ENCODE peak calls at places on chromosomes 11 and 22, in four cellular contexts. E is tibial nerve, U is adrenal gland, J is K562. G is an unnamed sample.

GRCh38 chr22:32771761-32772160 is 29.7 kb upstream of the TIMP3 start:
- DNase-seq in J (no peak), U (no peak), E (no peak), G (no peak)

GRCh38 chr11:36627006-36627405 is 29.0 kb upstream of the RAG2 start:
- DNase-seq in E (no peak), U (no peak), J (no peak), G (no peak)

GRCh38 chr11:30197869-30198268 is 32.9 kb upstream of the FSHB start:
- DNase-seq in E (no peak), U (no peak), J (no peak), G (peak; percentile 19)

GRCh38 chr11:13717331-13717730 is 48.9 kb downstream of the FAR1 start:
- DNase-seq in E (no peak), J (no peak), U (no peak), G (peak; percentile 17)

GRCh38 chr11:75347781-75348613 is 3.5 kb downstream of the ARRB1 start:
- DNase-seq in E (no peak), U (no peak), J (peak; percentile 26), G (peak; percentile 28)

GRCh38 chr22:31288496-31289235 is 3.6 kb downstream of the PIK3IP1 start:
- DNase-seq in U (peak; percentile 82), E (no peak), J (no peak), G (no peak)

GRCh38 chr11:12212181-12212820 is 101.9 kb downstream of the MICAL2 start:
- DNase-seq in J (no peak), E (no peak), U (no peak), G (no peak)

GRCh38 chr11:107564877-107565218 is 687 bp downstream of the ALKBH8 start:
- DNase-seq in J (no peak), E (no peak), U (no peak), G (no peak)

GRCh38 chr11:68206211-68206610 is 6.9 kb downstream of the KMT5B start:
- DNase-seq in J (peak; percentile 31), E (no peak), U (no peak), G (peak; percentile 75)

GRCh38 chr11:68996376-68997123 is 15.8 kb upstream of the MRGPRD start:
- DNase-seq in U (peak; percentile 36), J (no peak), E (no peak), G (no peak)

GRCh38 chr11:128458316-128458715 is 129.0 kb downstream of the ETS1 start:
- DNase-seq in U (no peak), E (no peak), J (no peak), G (no peak)

GRCh38 chr11:1389103-1389931 is 417 bp upstream of the BRSK2 start:
- DNase-seq in E (peak; percentile 96), J (peak; percentile 94), U (peak; percentile 99), G (peak; percentile 77)

GRCh38 chr22:35631597-35631996 is 14.5 kb upstream of the MB start:
- DNase-seq in E (no peak), U (peak; percentile 83), J (peak; percentile 54), G (peak; percentile 61)

GRCh38 chr11:57792060-57792541 is 30.5 kb downstream of the CTNND1 start:
- DNase-seq in E (peak; percentile 61), U (peak; percentile 83), J (no peak), G (peak; percentile 41)

GRCh38 chr11:6693342-6694228 is 10.4 kb upstream of the MRPL17 start:
- DNase-seq in J (no peak), E (no peak), U (peak; percentile 72), G (peak; percentile 48)

GRCh38 chr11:44627911-44628729 is 62.7 kb downstream of the CD82 start:
- DNase-seq in U (peak; percentile 96), E (peak; percentile 59), J (no peak), G (no peak)

GRCh38 chr11:61971177-61972111 is 4.0 kb upstream of the FTH1 start:
- DNase-seq in J (peak; percentile 92), E (peak; percentile 97), U (peak; percentile 99), G (peak; percentile 99)
- TF ChIP-seq POLR2A in J (peak; percentile 77), E (peak; percentile 68), U (peak; percentile 82), G (peak; percentile 87)

GRCh38 chr11:118883368-118884071 is at the start of gene CXCR5:
- DNase-seq in J (no peak), U (no peak), E (no peak), G (no peak)
- TF ChIP-seq POLR2A in J (no peak), U (no peak), E (no peak), G (no peak)

GRCh38 chr11:46936138-46937110 is at the start of gene CSTPP1:
- DNase-seq in U (peak; percentile 98), E (peak; percentile 90), J (peak; percentile 98), G (peak; percentile 96)
- TF ChIP-seq POLR2A in U (no peak), E (no peak), J (peak; percentile 61), G (no peak)

GRCh38 chr11:10455637-10456487 is 798 bp downstream of the AMPD3 start:
- DNase-seq in J (peak; percentile 64), U (peak; percentile 93), E (no peak), G (peak; percentile 90)
- TF ChIP-seq POLR2A in J (peak; percentile 78), U (peak; percentile 81), E (no peak), G (peak; percentile 81)

DNA sequence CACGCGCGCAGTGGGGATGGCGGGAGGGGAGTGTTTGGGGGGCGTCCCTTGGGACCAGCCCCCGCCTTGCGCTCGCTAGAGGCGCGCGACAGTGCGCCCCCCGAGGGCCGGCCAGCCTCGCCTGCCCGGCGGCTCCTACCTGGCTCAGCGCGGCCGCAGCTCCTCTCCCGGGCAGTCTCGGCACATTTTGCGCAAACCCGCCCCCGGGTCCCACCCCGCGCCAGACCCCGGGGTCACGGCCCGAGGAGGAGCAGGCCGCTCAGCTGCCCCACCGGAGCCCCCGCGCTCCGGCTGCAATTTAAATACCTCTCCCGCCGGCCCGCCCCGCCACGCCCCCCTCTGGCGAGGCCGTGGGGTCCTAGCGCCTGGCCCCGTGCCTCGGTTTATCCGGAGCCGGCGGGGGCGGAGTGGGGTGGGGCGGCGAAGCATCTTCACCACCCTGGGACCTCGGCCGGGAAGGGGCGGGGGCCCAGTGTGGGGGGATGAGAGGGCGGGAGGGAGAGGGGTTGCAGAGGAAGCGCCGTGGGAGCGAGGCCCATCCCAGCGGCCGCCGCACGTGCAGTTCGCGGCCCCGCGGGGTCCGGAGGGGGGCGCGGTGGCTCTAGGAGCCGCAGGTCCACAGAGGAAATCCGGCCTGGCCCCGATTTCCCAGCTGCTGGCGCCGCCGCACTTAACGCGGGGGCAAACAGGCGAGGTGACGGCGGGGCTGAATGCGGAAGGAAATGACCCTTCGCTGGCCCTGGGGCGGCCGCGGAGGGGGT is at the start of gene LRRC32:
- DNase-seq in U (peak; percentile 78), E (peak; percentile 34), J (peak; percentile 83), G (no peak)
- TF ChIP-seq POLR2A in U (peak; percentile 29), E (peak; percentile 21), J (no peak), G (no peak)

GRCh38 chr22:50576806-50577696 is 1.2 kb downstream of the CPT1B start:
- DNase-seq in J (no peak), E (no peak), U (no peak), G (no peak)

GRCh38 chr22:50577697-50577986 is 585 bp downstream of the CPT1B start:
- DNase-seq in J (no peak), E (no peak), U (no peak), G (no peak)

GRCh38 chr22:50579752-50580151 is 1.5 kb upstream of the CPT1B start:
- DNase-seq in U (no peak), J (no peak), E (no peak), G (no peak)

GRCh38 chr22:50578776-50579310 is 616 bp upstream of the CPT1B start:
- DNase-seq in E (no peak), U (no peak), J (no peak), G (no peak)

DNA sequence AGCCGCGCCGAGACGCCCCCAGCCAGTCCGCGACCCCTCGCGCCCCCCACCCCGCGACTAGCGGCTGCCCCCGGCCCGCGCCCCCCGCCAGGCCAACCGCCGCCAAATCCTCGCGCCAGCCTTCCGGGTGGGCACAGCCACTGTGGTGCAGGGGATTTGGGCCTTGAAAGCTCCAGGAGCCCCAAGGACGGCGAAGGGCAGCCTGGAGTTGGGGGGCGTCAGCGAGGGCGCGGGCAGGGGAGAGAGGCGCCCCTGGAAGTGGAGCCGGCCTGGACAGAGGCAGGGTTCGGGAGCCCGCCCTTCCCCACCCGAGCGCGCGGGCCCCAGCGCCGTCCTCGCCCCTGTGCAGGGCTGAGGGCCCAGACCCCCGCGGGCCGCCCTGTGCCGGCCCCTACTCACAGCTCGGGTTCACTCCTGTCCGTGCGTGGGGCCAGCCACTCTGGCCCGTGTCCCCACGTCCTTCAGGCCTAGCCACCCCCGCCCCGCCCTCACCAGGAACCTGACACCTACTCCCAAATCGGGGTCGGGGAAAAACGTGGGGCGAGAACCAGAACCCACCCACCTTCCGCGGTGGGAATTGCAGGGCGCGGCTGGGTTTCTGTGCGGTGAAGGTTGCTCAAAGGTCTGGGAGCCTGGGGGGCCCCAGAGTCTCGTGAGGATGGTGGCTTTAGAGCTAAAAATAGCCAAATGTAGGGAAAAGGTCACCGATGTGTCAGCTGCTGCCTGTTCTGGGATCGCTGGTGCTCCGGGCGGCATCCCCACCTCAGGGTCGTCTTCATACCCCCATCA is at the start of gene CPT1B:
- DNase-seq in E (no peak), J (peak; percentile 23), U (no peak), G (no peak)
- TF ChIP-seq POLR2A in E (no peak), J (no peak), U (no peak), G (no peak)

GRCh38 chr11:66121453-66121852 is 51.4 kb downstream of the PACS1 start:
- DNase-seq in J (no peak), U (no peak), E (no peak), G (no peak)
- TF ChIP-seq POLR2A in J (no peak), U (no peak), E (no peak), G (no peak)

DNA sequence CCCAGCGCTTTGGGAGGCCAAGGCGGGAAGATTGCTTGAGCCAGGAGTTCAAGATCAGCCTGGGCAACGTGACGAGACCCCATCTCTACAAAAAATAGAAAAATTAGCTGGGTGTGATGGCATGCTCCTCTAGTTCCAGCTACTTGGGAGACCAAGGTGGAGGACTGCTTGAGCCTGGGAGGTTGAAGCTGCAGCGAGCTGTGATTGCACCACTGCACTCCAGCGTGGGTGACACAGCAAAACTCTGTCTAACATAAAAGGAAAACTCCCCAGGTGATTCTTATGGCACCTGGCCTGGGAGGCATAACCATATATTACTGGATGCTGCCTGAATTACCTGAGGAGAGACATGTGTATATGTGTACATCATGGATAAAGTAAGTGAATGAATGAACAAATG is 29.1 kb downstream of the KIAA1671 start:
- DNase-seq in J (no peak), U (no peak), E (no peak), G (no peak)
- TF ChIP-seq POLR2A in J (no peak), U (no peak), E (no peak), G (no peak)

DNA sequence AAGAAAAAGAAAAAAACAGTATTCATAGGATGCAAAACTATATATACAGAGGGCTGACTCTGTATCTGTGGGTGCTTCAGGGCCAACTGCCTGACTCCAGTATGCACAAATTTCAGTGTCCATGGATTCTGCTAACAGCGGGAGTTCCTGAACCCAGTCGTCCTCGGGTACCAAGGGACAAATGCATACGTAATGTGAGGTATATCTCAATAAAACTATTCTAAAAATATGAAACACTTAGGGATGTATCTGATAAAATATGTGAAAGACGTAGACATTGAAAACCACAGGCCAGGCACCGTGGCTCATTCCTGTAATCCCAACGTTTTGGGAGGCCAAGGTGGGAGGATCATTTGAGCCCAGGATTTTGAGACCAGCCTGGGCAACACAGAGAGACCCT is 13.9 kb upstream of the COMT start:
- DNase-seq in E (no peak), J (no peak), U (no peak), G (no peak)
- TF ChIP-seq POLR2A in E (no peak), J (no peak), U (no peak), G (no peak)

G was measured in erythroblast.